ENCODE peak calls at places on chromosome 18, in nine cellular contexts. X, D, N, W, L, F, S, E and G are unnamed samples.

GRCh38 chr18:9925369-9925768 is 11.6 kb downstream of the VAPA start:
- DNase-seq in X (no peak), D (no peak), N (no peak), W (no peak), L (no peak), F (no peak), S (no peak), E (no peak), G (no peak)

GRCh38 chr18:9742588-9743131 is 34.6 kb downstream of the RAB31 start:
- DNase-seq in X (no peak), D (peak; percentile 49), N (no peak), W (no peak), L (peak; percentile 37), F (no peak), S (peak; percentile 46), E (no peak), G (no peak)

GRCh38 chr18:78422336-78422735 is 557.3 kb upstream of the SALL3 start:
- DNase-seq in X (no peak), D (no peak), N (no peak), W (no peak), L (no peak), F (no peak), S (peak; percentile 20), E (no peak), G (no peak)

GRCh38 chr18:3595282-3596273 is 145.6 kb downstream of the TGIF1 start:
- DNase-seq in X (no peak), D (peak; percentile 99), N (peak; percentile 91), W (no peak), L (peak; percentile 93), F (peak; percentile 31), S (peak; percentile 88), E (no peak), G (peak; percentile 92)

GRCh38 chr18:62566199-62566598 is 43.4 kb downstream of the ZCCHC2 start:
- DNase-seq in X (no peak), D (peak; percentile 36), N (no peak), W (no peak), L (no peak), F (no peak), S (no peak), E (no peak), G (no peak)

GRCh38 chr18:49052891-49053644 is 102.3 kb upstream of the SMAD7 start:
- DNase-seq in X (no peak), D (peak; percentile 91), N (peak; percentile 83), W (peak; percentile 11), L (peak; percentile 87), F (no peak), S (peak; percentile 83), E (no peak), G (peak; percentile 70)

GRCh38 chr18:26458526-26459232 is 89.7 kb downstream of the KCTD1 start:
- DNase-seq in X (no peak), D (peak; percentile 76), N (peak; percentile 56), W (no peak), L (peak; percentile 68), F (no peak), S (peak; percentile 28), E (no peak), G (no peak)

GRCh38 chr18:56148373-56148772 is 490.0 kb downstream of the TXNL1 start:
- DNase-seq in X (no peak), D (peak; percentile 94), N (peak; percentile 81), W (no peak), L (peak; percentile 71), F (no peak), S (peak; percentile 17), E (no peak), G (peak; percentile 30)

GRCh38 chr18:48942554-48943261 is 8.1 kb downstream of the SMAD7 start:
- DNase-seq in X (no peak), D (peak; percentile 93), N (peak; percentile 80), W (no peak), L (peak; percentile 94), F (no peak), S (peak; percentile 89), E (no peak), G (peak; percentile 94)

GRCh38 chr18:7945882-7946281 is 378.8 kb downstream of the PTPRM start:
- DNase-seq in X (no peak), D (peak; percentile 96), N (peak; percentile 87), W (no peak), L (peak; percentile 91), F (no peak), S (peak; percentile 77), E (no peak), G (peak; percentile 88)

GRCh38 chr18:8116346-8117007 is 492.8 kb upstream of the RAB12 start:
- DNase-seq in X (no peak), D (peak; percentile 93), N (no peak), W (no peak), L (peak; percentile 81), F (no peak), S (peak; percentile 17), E (no peak), G (no peak)

GRCh38 chr18:58796205-58796604 is 68.5 kb upstream of the ZNF532 start:
- DNase-seq in X (no peak), D (no peak), N (no peak), W (no peak), L (no peak), F (no peak), S (no peak), E (no peak), G (no peak)

GRCh38 chr18:79988925-79989361 is 580 bp upstream of the TXNL4A start:
- DNase-seq in X (no peak), D (peak; percentile 55), N (no peak), W (no peak), L (peak; percentile 37), F (no peak), S (no peak), E (no peak), G (no peak)

GRCh38 chr18:42486296-42486695 is 531.3 kb downstream of the PIK3C3 start:
- DNase-seq in X (no peak), D (no peak), N (no peak), W (no peak), L (no peak), F (no peak), S (no peak), E (no peak), G (no peak)

GRCh38 chr18:33210575-33211189 is 229.8 kb downstream of the CCDC178 start:
- DNase-seq in X (no peak), D (peak; percentile 43), N (no peak), W (no peak), L (peak; percentile 1), F (no peak), S (peak; percentile 44), E (no peak), G (no peak)

GRCh38 chr18:63604791-63605567 is 17.8 kb downstream of the SERPINB13 start:
- DNase-seq in X (no peak), D (peak; percentile 27), N (peak; percentile 48), W (no peak), L (peak; percentile 32), F (no peak), S (no peak), E (no peak), G (peak; percentile 15)

GRCh38 chr18:50286391-50287027 is 983 bp downstream of the CXXC1 start:
- DNase-seq in X (no peak), D (peak; percentile 65), N (no peak), W (no peak), L (peak; percentile 35), F (no peak), S (peak; percentile 44), E (no peak), G (no peak)

GRCh38 chr18:7300971-7301553 is 70.2 kb downstream of the LRRC30 start:
- DNase-seq in X (no peak), D (no peak), N (no peak), W (no peak), L (no peak), F (no peak), S (no peak), E (no peak), G (no peak)

GRCh38 chr18:46502444-46502843 is 154.6 kb downstream of the LOXHD1 start:
- DNase-seq in X (no peak), D (no peak), N (no peak), W (no peak), L (no peak), F (no peak), S (no peak), E (no peak), G (no peak)

GRCh38 chr18:23279931-23280330 is 144.6 kb downstream of the CABLES1 start:
- DNase-seq in X (no peak), D (no peak), N (no peak), W (no peak), L (no peak), F (no peak), S (no peak), E (no peak), G (no peak)

GRCh38 chr18:6476880-6477279 is 62.2 kb upstream of the L3MBTL4 start:
- DNase-seq in X (no peak), D (no peak), N (no peak), W (no peak), L (no peak), F (no peak), S (no peak), E (no peak), G (no peak)

GRCh38 chr18:43720036-43720435 is 442.7 kb upstream of the SYT4 start:
- DNase-seq in X (no peak), D (no peak), N (peak; percentile 55), W (no peak), L (peak; percentile 23), F (no peak), S (peak; percentile 4), E (no peak), G (no peak)

GRCh38 chr18:56933472-56933871 is 213.4 kb upstream of the BOD1L2 start:
- DNase-seq in X (no peak), D (no peak), N (no peak), W (no peak), L (no peak), F (no peak), S (no peak), E (no peak), G (no peak)

GRCh38 chr18:79912409-79912991 is 39.0 kb downstream of the SLC66A2 start:
- DNase-seq in X (no peak), D (peak; percentile 21), N (no peak), W (peak; percentile 41), L (peak; percentile 43), F (no peak), S (no peak), E (peak; percentile 20), G (no peak)

GRCh38 chr18:42028232-42028832 is 73.3 kb downstream of the PIK3C3 start:
- DNase-seq in X (no peak), D (peak; percentile 48), N (peak; percentile 9), W (peak; percentile 18), L (peak; percentile 17), F (no peak), S (peak; percentile 19), E (no peak), G (no peak)

GRCh38 chr18:3441290-3441689 is 8.7 kb upstream of the TGIF1 start:
- DNase-seq in X (no peak), D (no peak), N (no peak), W (peak; percentile 20), L (no peak), F (no peak), S (peak; percentile 75), E (no peak), G (no peak)

GRCh38 chr18:32714571-32715148 is 58.2 kb downstream of the KLHL14 start:
- DNase-seq in X (no peak), D (peak; percentile 69), N (peak; percentile 25), W (peak; percentile 5), L (peak; percentile 1), F (no peak), S (peak; percentile 78), E (no peak), G (peak; percentile 14)

GRCh38 chr18:23207191-23207955 is 72.1 kb downstream of the CABLES1 start:
- DNase-seq in X (no peak), D (peak; percentile 30), N (no peak), W (no peak), L (no peak), F (no peak), S (no peak), E (no peak), G (no peak)

GRCh38 chr18:27599202-27599829 is 414.2 kb upstream of the CHST9 start:
- DNase-seq in X (peak; percentile 32), D (peak; percentile 64), N (no peak), W (no peak), L (peak; percentile 4), F (no peak), S (peak; percentile 47), E (no peak), G (peak; percentile 21)

GRCh38 chr18:55999641-56000040 is 411.6 kb upstream of the TCF4 start:
- DNase-seq in X (no peak), D (peak; percentile 36), N (no peak), W (no peak), L (peak; percentile 30), F (no peak), S (no peak), E (no peak), G (no peak)

GRCh38 chr18:65439184-65439583 is 311.6 kb upstream of the CDH7 start:
- DNase-seq in X (no peak), D (peak; percentile 2), N (no peak), W (no peak), L (no peak), F (no peak), S (peak; percentile 71), E (no peak), G (no peak)